ENCODE peak calls at places on chromosomes 4 and X, in four cellular contexts. O is IMR-90, B is GM12878, Q is endothelial cell of umbilical vein. M is an unnamed sample.

GRCh38 chr4:37922323-37922722 is 31.4 kb downstream of the TBC1D1 start:
- DNase-seq in O (peak), B (no peak), Q (no peak), M (no peak)

GRCh38 chr4:107689912-107690587 is 30.0 kb downstream of the PAPSS1 start:
- DNase-seq in O (peak), Q (peak), B (no peak), M (no peak)

GRCh38 chrX:24229400-24229879 is 79.9 kb downstream of the ZFX start:
- DNase-seq in Q (no peak), O (no peak), B (no peak), M (no peak)

GRCh38 chrX:13055486-13055885 is 11.1 kb upstream of the FAM9C start:
- DNase-seq in O (no peak), Q (no peak), B (no peak), M (no peak)

GRCh38 chr4:122481766-122482405 is 25.4 kb upstream of the IL2 start:
- DNase-seq in Q (no peak), B (no peak), O (no peak), M (no peak)

GRCh38 chrX:72382199-72382590 is 76.5 kb upstream of the CITED1 start:
- DNase-seq in B (no peak), O (no peak), Q (no peak), M (no peak)

GRCh38 chr4:170388255-170388654 is 298.5 kb upstream of the AADAT start:
- DNase-seq in Q (no peak), B (no peak), O (peak), M (no peak)

GRCh38 chrX:47158131-47158530 is 13.1 kb downstream of the RBM10 start:
- DNase-seq in B (no peak), O (no peak), Q (no peak), M (no peak)

GRCh38 chr4:72969957-72970356 is 99.6 kb downstream of the COX18 start:
- DNase-seq in Q (no peak), O (peak), B (no peak), M (no peak)

GRCh38 chr4:73067971-73068394 is 1.5 kb downstream of the COX18 start:
- DNase-seq in O (peak), B (no peak), Q (no peak), M (no peak)

GRCh38 chr4:2623442-2623841 is 87.0 kb downstream of the FAM193A start:
- DNase-seq in B (no peak), O (no peak), Q (no peak), M (no peak)

GRCh38 chr4:143773998-143774898 is 73.8 kb upstream of the FREM3 start:
- DNase-seq in B (peak), Q (peak), O (peak), M (peak)

GRCh38 chr4:73103799-73104503 is 34.4 kb upstream of the COX18 start:
- DNase-seq in Q (no peak), O (peak), B (no peak), M (peak)

GRCh38 chr4:166324321-166324720 is 451.3 kb downstream of the TLL1 start:
- DNase-seq in B (no peak), O (no peak), Q (peak), M (no peak)

GRCh38 chr4:73573794-73574528 is 46.3 kb downstream of the RASSF6 start:
- DNase-seq in Q (peak), O (peak), B (peak), M (peak)

GRCh38 chr4:1172228-1172851 is at the start of gene SPON2:
- DNase-seq in O (peak), Q (no peak), B (no peak), M (no peak)

GRCh38 chr4:78298618-78299017 is 241.5 kb downstream of the FRAS1 start:
- DNase-seq in Q (no peak), O (peak), B (no peak), M (no peak)

GRCh38 chr4:167587361-167587760 is 353.1 kb upstream of the SPOCK3 start:
- DNase-seq in B (no peak), O (no peak), Q (no peak), M (no peak)

GRCh38 chrX:38327775-38328081 is 419 bp upstream of the RPGR start:
- DNase-seq in O (no peak), B (no peak), Q (no peak), M (no peak)

GRCh38 chr4:46844325-46844917 is 64.6 kb downstream of the COX7B2 start:
- DNase-seq in B (peak), Q (peak), O (peak), M (peak)

GRCh38 chr4:119748853-119749252 is 120.2 kb upstream of the PDE5A start:
- DNase-seq in O (peak), B (no peak), Q (no peak), M (no peak)

GRCh38 chr4:178553201-178553600 is 1111.0 kb upstream of the AGA start:
- DNase-seq in B (no peak), O (no peak), Q (no peak), M (no peak)

GRCh38 chr4:183326853-183327252 is 4.6 kb upstream of the CLDN24 start:
- DNase-seq in O (peak), Q (no peak), B (no peak), M (no peak)

GRCh38 chr4:87266986-87267385 is 46.6 kb upstream of the KLHL8 start:
- DNase-seq in O (no peak), B (no peak), Q (no peak), M (no peak)

GRCh38 chrX:54776987-54777672 is 20.9 kb downstream of the ITIH6 start:
- DNase-seq in O (no peak), Q (no peak), B (no peak), M (no peak)

GRCh38 chrX:107574054-107574683 is 54.1 kb upstream of the PRPS1 start:
- DNase-seq in Q (no peak), B (no peak), O (peak), M (no peak)

GRCh38 chr4:100095729-100096595 is 94.3 kb downstream of the DDIT4L start:
- DNase-seq in O (peak), Q (peak), B (peak), M (peak)

GRCh38 chrX:30597258-30598012 is 19.9 kb upstream of the TASL start:
- DNase-seq in O (no peak), Q (no peak), B (peak), M (no peak)

GRCh38 chrX:44428989-44429627 is 85.6 kb upstream of the EFHC2 start:
- DNase-seq in O (no peak), Q (no peak), B (no peak), M (peak)

GRCh38 chrX:30513284-30513683 is 64.3 kb downstream of the TASL start:
- DNase-seq in Q (peak), B (no peak), O (no peak), M (peak)

GRCh38 chrX:7706032-7706431 is 136.9 kb upstream of the VCX start:
- DNase-seq in O (no peak), B (no peak), Q (no peak), M (no peak)

GRCh38 chr4:139655116-139655515 is 10.5 kb upstream of the MGST2 start:
- DNase-seq in B (no peak), Q (peak), O (peak), M (no peak)

GRCh38 chr4:45568694-45569093 is 555.2 kb downstream of the GABRG1 start:
- DNase-seq in B (no peak), O (no peak), Q (no peak), M (no peak)

GRCh38 chrX:9888953-9889470 is 78.1 kb upstream of the CLDN34 start:
- DNase-seq in O (no peak), Q (no peak), B (no peak), M (no peak)

GRCh38 chr4:85478576-85478975 is 3.6 kb downstream of the ARHGAP24 start:
- DNase-seq in B (no peak), O (no peak), Q (no peak), M (no peak)

GRCh38 chr4:1376841-1377605 is 29.2 kb downstream of the NKX1-1 start:
- DNase-seq in B (no peak), O (no peak), Q (no peak), M (no peak)

GRCh38 chr4:6019316-6020263 is 1.4 kb upstream of the C4orf50 start:
- DNase-seq in B (no peak), Q (peak), O (peak), M (peak)

GRCh38 chr4:177005801-177006230 is 213.1 kb upstream of the VEGFC start:
- DNase-seq in Q (peak), B (no peak), O (peak), M (no peak)

GRCh38 chr4:176999943-177000543 is 207.3 kb upstream of the VEGFC start:
- DNase-seq in B (no peak), Q (no peak), O (no peak), M (no peak)

GRCh38 chr4:177006331-177006730 is 213.6 kb upstream of the VEGFC start:
- DNase-seq in O (no peak), Q (no peak), B (no peak), M (no peak)

DNA sequence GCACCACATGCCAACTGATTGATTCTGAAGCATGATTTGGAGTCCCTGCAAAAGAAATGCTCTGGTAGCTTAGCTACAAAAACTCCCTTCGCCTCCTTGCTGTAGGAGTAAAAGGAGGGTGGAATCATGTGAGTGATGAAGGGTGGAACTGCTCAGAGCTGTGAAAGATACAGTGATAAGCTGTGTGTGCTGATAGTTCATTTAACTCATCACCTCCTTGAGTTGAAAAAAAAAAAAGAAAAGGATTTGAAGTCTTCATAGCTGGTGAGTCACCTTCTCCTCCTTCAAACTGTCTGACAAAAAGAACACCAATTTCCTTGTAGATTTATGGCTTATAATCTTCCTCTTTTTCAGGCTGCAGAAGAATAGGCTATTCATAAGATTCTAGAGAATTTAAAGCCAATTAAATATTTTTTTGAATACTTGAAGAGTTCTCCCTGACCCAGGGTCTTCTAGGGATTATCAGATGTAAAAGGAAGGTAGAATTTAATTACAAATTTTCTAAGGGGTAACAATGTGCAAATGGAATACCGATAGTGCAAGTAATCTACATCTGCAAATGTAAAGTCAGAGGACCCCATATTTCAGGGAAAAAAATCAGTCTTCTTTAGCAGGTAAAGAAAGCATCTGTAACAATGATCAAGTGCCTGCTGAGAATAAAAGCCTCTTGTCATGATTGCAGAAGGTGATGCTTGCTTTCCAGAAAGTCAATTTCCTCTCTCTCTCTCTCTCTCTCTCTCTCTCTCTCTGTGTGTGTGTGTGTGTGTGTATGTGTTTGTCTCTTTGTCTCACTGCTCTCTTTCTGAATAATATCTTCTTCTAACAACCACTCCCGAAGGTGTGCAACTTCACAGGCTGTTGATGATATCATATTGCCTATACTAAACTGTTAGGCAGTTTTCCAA is 208.8 kb upstream of the VEGFC start:
- DNase-seq in B (no peak), Q (no peak), O (peak), M (no peak)
- TF ChIP-seq FOS in B (no peak), Q (peak), O (no peak), M (no peak)

GRCh38 chr4:164396439-164396838 is 357.5 kb upstream of the SMIM31 start:
- DNase-seq in O (no peak), Q (no peak), B (no peak), M (no peak)
- TF ChIP-seq FOS in O (no peak), Q (no peak), B (no peak), M (no peak)

GRCh38 chrX:21678059-21678458 is 19.9 kb upstream of the KLHL34 start:
- DNase-seq in O (no peak), Q (no peak), B (no peak), M (no peak)

GRCh38 chrX:21683910-21684309 is 25.8 kb upstream of the KLHL34 start:
- DNase-seq in Q (no peak), O (peak), B (no peak), M (no peak)
- TF ChIP-seq FOS in Q (no peak), O (no peak), B (no peak), M (no peak)

GRCh38 chr4:150457802-150458201 is 124.1 kb upstream of the MAB21L2 start:
- DNase-seq in B (no peak), Q (no peak), O (no peak), M (no peak)
- TF ChIP-seq FOS in B (no peak), Q (no peak), O (no peak), M (no peak)

GRCh38 chr4:106063009-106063408 is 167.7 kb downstream of the NPNT start:
- DNase-seq in B (no peak), O (peak), Q (peak), M (no peak)
- TF ChIP-seq FOS in B (no peak), O (no peak), Q (no peak), M (no peak)

DNA sequence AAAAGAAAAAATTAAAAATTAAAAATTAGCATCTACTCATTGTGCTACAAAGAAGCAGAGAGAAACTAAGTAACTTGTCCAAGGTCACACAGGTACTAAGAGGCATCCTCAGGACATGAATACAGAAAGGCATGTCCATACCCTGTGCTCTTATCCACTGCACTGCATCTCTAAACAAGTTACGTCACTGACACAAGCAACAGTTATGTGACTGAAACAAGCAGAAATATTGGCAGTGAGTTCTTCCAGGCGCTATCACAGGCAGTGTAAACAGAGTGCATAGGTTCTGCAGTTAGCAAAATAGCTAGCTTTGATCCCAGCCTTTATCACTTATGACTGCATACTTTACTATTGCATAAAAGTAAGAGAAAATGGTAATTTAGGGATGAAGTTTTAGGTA is 7.9 kb downstream of the VEGFC start:
- DNase-seq in Q (no peak), B (no peak), O (peak), M (no peak)
- TF ChIP-seq FOS in Q (no peak), B (no peak), O (no peak), M (no peak)

GRCh38 chrX:1464282-1465131 is 11.8 kb upstream of the ASMTL start:
- DNase-seq in B (no peak), Q (no peak), O (no peak), M (no peak)
- TF ChIP-seq FOS in B (no peak), Q (no peak), O (no peak), M (no peak)

GRCh38 chr4:8268901-8269534 is 536 bp upstream of the HTRA3 start:
- DNase-seq in Q (no peak), O (no peak), B (no peak), M (no peak)

GRCh38 chr4:8267077-8267476 is 2.5 kb upstream of the HTRA3 start:
- DNase-seq in O (peak), B (no peak), Q (peak), M (peak)

GRCh38 chr4:8269535-8270417 is at the start of gene HTRA3:
- DNase-seq in B (no peak), O (peak), Q (peak), M (no peak)

GRCh38 chr4:8266508-8266907 is 3.0 kb upstream of the HTRA3 start:
- DNase-seq in O (no peak), Q (no peak), B (no peak), M (no peak)

GRCh38 chr4:8268211-8268610 is 1.3 kb upstream of the HTRA3 start:
- DNase-seq in O (no peak), B (no peak), Q (no peak), M (no peak)
- TF ChIP-seq FOS in O (no peak), B (no peak), Q (no peak), M (no peak)

M was measured in K562.